ENCODE peak calls at places on chromosome 4, in four cellular contexts. One of them, this sample, is unnamed.

GRCh38 chr4:84582988-84583870 is at the start of gene CDS1:
- DNase-seq in MM.1S: no peak
- DNase-seq in fibroblast of lung: no peak
- DNase-seq in uterus: peak; percentile 15
- DNase-seq in this sample: no peak

GRCh38 chr4:86403575-86403974 is 43.7 kb upstream of the MAPK10 start:
- DNase-seq in MM.1S: no peak
- DNase-seq in fibroblast of lung: no peak
- DNase-seq in uterus: no peak
- DNase-seq in this sample: no peak

GRCh38 chr4:169305651-169306050 is 34.9 kb upstream of the SH3RF1 start:
- DNase-seq in MM.1S: no peak
- DNase-seq in fibroblast of lung: peak; percentile 19
- DNase-seq in uterus: no peak
- DNase-seq in this sample: no peak

GRCh38 chr4:99394913-99395312 is 40.2 kb downstream of the ADH7 start:
- DNase-seq in MM.1S: no peak
- DNase-seq in fibroblast of lung: peak; percentile 68
- DNase-seq in uterus: no peak
- DNase-seq in this sample: no peak

GRCh38 chr4:128649161-128649560 is 160.3 kb upstream of the JADE1 start:
- DNase-seq in MM.1S: no peak
- DNase-seq in fibroblast of lung: no peak
- DNase-seq in uterus: no peak
- DNase-seq in this sample: no peak

GRCh38 chr4:148632476-148632875 is 190.3 kb upstream of the NR3C2 start:
- DNase-seq in MM.1S: no peak
- DNase-seq in fibroblast of lung: no peak
- DNase-seq in uterus: no peak
- DNase-seq in this sample: no peak

GRCh38 chr4:8653326-8654000 is 60.9 kb downstream of the CPZ start:
- DNase-seq in MM.1S: no peak
- DNase-seq in fibroblast of lung: no peak
- DNase-seq in uterus: no peak
- DNase-seq in this sample: no peak

GRCh38 chr4:33625762-33626161 is 2618.6 kb downstream of the ARAP2 start:
- DNase-seq in MM.1S: no peak
- DNase-seq in fibroblast of lung: no peak
- DNase-seq in uterus: no peak
- DNase-seq in this sample: no peak

GRCh38 chr4:47668810-47669408 is 169.0 kb downstream of the CORIN start:
- DNase-seq in MM.1S: peak; percentile 63
- DNase-seq in fibroblast of lung: peak; percentile 48
- DNase-seq in uterus: no peak
- DNase-seq in this sample: peak; percentile 36

GRCh38 chr4:87506974-87507701 is 22.0 kb downstream of the SPARCL1 start:
- DNase-seq in MM.1S: no peak
- DNase-seq in fibroblast of lung: peak; percentile 95
- DNase-seq in uterus: no peak
- DNase-seq in this sample: no peak

GRCh38 chr4:99642725-99643489 is 14.7 kb downstream of the C4orf54 start:
- DNase-seq in MM.1S: no peak
- DNase-seq in fibroblast of lung: no peak
- DNase-seq in uterus: no peak
- DNase-seq in this sample: no peak

GRCh38 chr4:174037631-174038030 is 245.8 kb downstream of the FBXO8 start:
- DNase-seq in MM.1S: no peak
- DNase-seq in fibroblast of lung: no peak
- DNase-seq in uterus: no peak
- DNase-seq in this sample: no peak

GRCh38 chr4:153497988-153498967 is 32.1 kb downstream of the TMEM131L start:
- DNase-seq in MM.1S: no peak
- DNase-seq in fibroblast of lung: peak; percentile 88
- DNase-seq in uterus: no peak
- DNase-seq in this sample: no peak

GRCh38 chr4:78343682-78344081 is 207.9 kb upstream of the ANXA3 start:
- DNase-seq in MM.1S: no peak
- DNase-seq in fibroblast of lung: no peak
- DNase-seq in uterus: no peak
- DNase-seq in this sample: no peak

GRCh38 chr4:39335566-39335965 is 30.6 kb downstream of the RFC1 start:
- DNase-seq in MM.1S: no peak
- DNase-seq in fibroblast of lung: no peak
- DNase-seq in uterus: no peak
- DNase-seq in this sample: no peak

GRCh38 chr4:901192-901910 is 30.8 kb downstream of the GAK start:
- DNase-seq in MM.1S: no peak
- DNase-seq in fibroblast of lung: no peak
- DNase-seq in uterus: no peak
- DNase-seq in this sample: no peak

GRCh38 chr4:41887821-41888699 is 47.2 kb upstream of the TMEM33 start:
- DNase-seq in MM.1S: peak; percentile 58
- DNase-seq in fibroblast of lung: peak; percentile 21
- DNase-seq in uterus: no peak
- DNase-seq in this sample: no peak

GRCh38 chr4:65665951-65666523 is 4.3 kb downstream of the EPHA5 start:
- DNase-seq in MM.1S: no peak
- DNase-seq in fibroblast of lung: peak; percentile 72
- DNase-seq in uterus: no peak
- DNase-seq in this sample: no peak

GRCh38 chr4:7034262-7035081 is 8.7 kb upstream of the TADA2B start:
- DNase-seq in MM.1S: no peak
- DNase-seq in fibroblast of lung: peak; percentile 81
- DNase-seq in uterus: no peak
- DNase-seq in this sample: no peak

GRCh38 chr4:102551946-102552575 is 50.9 kb downstream of the NFKB1 start:
- DNase-seq in MM.1S: no peak
- DNase-seq in fibroblast of lung: no peak
- DNase-seq in uterus: no peak
- DNase-seq in this sample: no peak

GRCh38 chr4:145545538-145546224 is 64.0 kb downstream of the SMAD1 start:
- DNase-seq in MM.1S: no peak
- DNase-seq in fibroblast of lung: peak; percentile 96
- DNase-seq in uterus: peak; percentile 58
- DNase-seq in this sample: no peak

GRCh38 chr4:67885727-67886126 is 1.9 kb upstream of the TMPRSS11D start:
- DNase-seq in MM.1S: no peak
- DNase-seq in fibroblast of lung: peak; percentile 97
- DNase-seq in uterus: no peak
- DNase-seq in this sample: no peak

GRCh38 chr4:154361450-154361849 is 130.1 kb downstream of the DCHS2 start:
- DNase-seq in MM.1S: peak; percentile 80
- DNase-seq in fibroblast of lung: no peak
- DNase-seq in uterus: no peak
- DNase-seq in this sample: no peak

GRCh38 chr4:108337923-108338322 is 169.2 kb upstream of the LEF1 start:
- DNase-seq in MM.1S: no peak
- DNase-seq in fibroblast of lung: peak; percentile 80
- DNase-seq in uterus: no peak
- DNase-seq in this sample: no peak

GRCh38 chr4:154634058-154634457 is 21.6 kb upstream of the FGG start:
- DNase-seq in MM.1S: no peak
- DNase-seq in fibroblast of lung: no peak
- DNase-seq in uterus: no peak
- DNase-seq in this sample: no peak

GRCh38 chr4:176156656-176157055 is 38.7 kb downstream of the SPATA4 start:
- DNase-seq in MM.1S: no peak
- DNase-seq in fibroblast of lung: peak; percentile 92
- DNase-seq in uterus: no peak
- DNase-seq in this sample: no peak

GRCh38 chr4:8316911-8317351 is 47.4 kb downstream of the HTRA3 start:
- DNase-seq in MM.1S: no peak
- DNase-seq in fibroblast of lung: no peak
- DNase-seq in uterus: no peak
- DNase-seq in this sample: no peak

GRCh38 chr4:123517971-123518370 is 121.4 kb downstream of the SPRY1 start:
- DNase-seq in MM.1S: no peak
- DNase-seq in fibroblast of lung: peak; percentile 30
- DNase-seq in uterus: no peak
- DNase-seq in this sample: no peak

GRCh38 chr4:48727666-48728459 is 52.2 kb downstream of the FRYL start:
- DNase-seq in MM.1S: no peak
- DNase-seq in fibroblast of lung: no peak
- DNase-seq in uterus: no peak
- DNase-seq in this sample: no peak

GRCh38 chr4:20248155-20248558 is 3.5 kb upstream of the SLIT2 start:
- DNase-seq in MM.1S: peak; percentile 43
- DNase-seq in fibroblast of lung: peak; percentile 66
- DNase-seq in uterus: peak; percentile 18
- DNase-seq in this sample: no peak

GRCh38 chr4:3372933-3373465 is 68.8 kb upstream of the HGFAC start:
- DNase-seq in MM.1S: no peak
- DNase-seq in fibroblast of lung: peak; percentile 54
- DNase-seq in uterus: peak; percentile 27
- DNase-seq in this sample: no peak

GRCh38 chr4:125760956-125761355 is 446.2 kb downstream of the FAT4 start:
- DNase-seq in MM.1S: no peak
- DNase-seq in fibroblast of lung: no peak
- DNase-seq in uterus: no peak
- DNase-seq in this sample: no peak

GRCh38 chr4:153512952-153513500 is 46.9 kb downstream of the TMEM131L start:
- DNase-seq in MM.1S: no peak
- DNase-seq in fibroblast of lung: peak; percentile 78
- DNase-seq in uterus: no peak
- DNase-seq in this sample: no peak

GRCh38 chr4:143207555-143207954 is 22.8 kb downstream of the USP38 start:
- DNase-seq in MM.1S: peak; percentile 38
- DNase-seq in fibroblast of lung: peak; percentile 10
- DNase-seq in uterus: no peak
- DNase-seq in this sample: no peak
- H3K36me3 ChIP-seq in MM.1S: peaks cover 3% of the 10 kb centered on the region
- H3K36me3 ChIP-seq in fibroblast of lung: peaks cover 2% of the 10 kb centered on the region
- H3K36me3 ChIP-seq in uterus: no peaks in the 10 kb centered on the region
- H3K36me3 ChIP-seq in this sample: peaks cover 75% of the 10 kb centered on the region

GRCh38 chr4:5719329-5720055 is 8.5 kb downstream of the EVC start:
- DNase-seq in MM.1S: no peak
- DNase-seq in fibroblast of lung: no peak
- DNase-seq in uterus: no peak
- DNase-seq in this sample: no peak
- H3K4me1 ChIP-seq in MM.1S: no peaks in the 10 kb centered on the region
- H3K4me1 ChIP-seq in fibroblast of lung: peaks cover 14% of the 10 kb centered on the region
- H3K4me1 ChIP-seq in uterus: no peaks in the 10 kb centered on the region
- H3K4me1 ChIP-seq in this sample: no peaks in the 10 kb centered on the region

DNA sequence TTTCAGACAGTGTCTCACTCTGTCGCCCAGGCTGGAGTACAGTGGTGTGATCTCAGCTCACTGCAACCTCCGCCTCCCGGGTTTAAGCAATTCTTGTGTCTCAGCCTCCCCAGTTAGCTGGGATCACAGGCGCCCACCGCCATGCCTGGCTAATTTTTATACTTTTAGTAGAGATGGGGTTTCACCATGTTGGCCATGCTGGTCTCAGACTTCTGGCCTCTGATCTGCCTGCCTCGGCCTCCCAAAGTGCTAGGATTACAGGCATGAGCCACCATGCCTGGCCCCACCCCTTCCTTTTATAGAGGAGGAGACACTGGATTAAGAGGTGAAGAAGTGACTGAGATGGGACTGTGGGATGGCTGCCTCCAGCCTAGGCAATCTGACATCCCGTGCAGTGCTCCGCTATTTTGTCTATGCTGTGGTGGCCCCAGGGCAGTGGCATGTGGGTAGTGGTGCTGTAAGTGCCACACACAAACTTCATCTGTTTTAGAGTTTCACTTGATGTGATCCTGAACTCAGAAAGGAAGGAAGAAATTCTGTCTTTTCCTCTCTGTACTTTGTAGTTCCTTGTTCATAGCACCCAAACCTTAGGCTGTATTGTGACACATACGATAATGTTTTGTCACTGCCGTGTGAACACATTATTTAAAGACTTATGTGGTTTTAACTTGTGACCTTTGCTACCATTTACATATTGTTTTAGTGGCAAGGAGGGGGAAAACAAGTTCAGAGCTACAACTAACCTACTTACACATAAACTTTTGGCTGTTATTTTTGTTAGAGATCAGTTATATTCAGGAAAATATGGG is 48.9 kb downstream of the FNIP2 start:
- DNase-seq in MM.1S: no peak
- DNase-seq in fibroblast of lung: peak; percentile 52
- DNase-seq in uterus: no peak
- DNase-seq in this sample: peak; percentile 55
- H3K27ac ChIP-seq in MM.1S: no peak overlapping the region
- H3K27ac ChIP-seq in fibroblast of lung: no peak overlapping the region
- H3K27ac ChIP-seq in uterus: no peak overlapping the region
- H3K27ac ChIP-seq in this sample: no peak overlapping the region

GRCh38 chr4:118807659-118808058 is 28.3 kb downstream of the SEC24D start:
- DNase-seq in MM.1S: no peak
- DNase-seq in fibroblast of lung: no peak
- DNase-seq in uterus: no peak
- DNase-seq in this sample: no peak
- H3K36me3 ChIP-seq in MM.1S: no peaks in the 10 kb centered on the region
- H3K36me3 ChIP-seq in fibroblast of lung: peaks cover 30% of the 10 kb centered on the region
- H3K36me3 ChIP-seq in uterus: no peaks in the 10 kb centered on the region
- H3K36me3 ChIP-seq in this sample: peaks cover 60% of the 10 kb centered on the region

GRCh38 chr4:38316045-38316444 is 348.0 kb upstream of the KLF3 start:
- DNase-seq in MM.1S: no peak
- DNase-seq in fibroblast of lung: no peak
- DNase-seq in uterus: no peak
- DNase-seq in this sample: no peak
- H3K4me1 ChIP-seq in MM.1S: peaks cover 55% of the 10 kb centered on the region
- H3K4me1 ChIP-seq in fibroblast of lung: peaks cover 7% of the 10 kb centered on the region
- H3K4me1 ChIP-seq in uterus: no peaks in the 10 kb centered on the region
- H3K4me1 ChIP-seq in this sample: peaks cover 34% of the 10 kb centered on the region

DNA sequence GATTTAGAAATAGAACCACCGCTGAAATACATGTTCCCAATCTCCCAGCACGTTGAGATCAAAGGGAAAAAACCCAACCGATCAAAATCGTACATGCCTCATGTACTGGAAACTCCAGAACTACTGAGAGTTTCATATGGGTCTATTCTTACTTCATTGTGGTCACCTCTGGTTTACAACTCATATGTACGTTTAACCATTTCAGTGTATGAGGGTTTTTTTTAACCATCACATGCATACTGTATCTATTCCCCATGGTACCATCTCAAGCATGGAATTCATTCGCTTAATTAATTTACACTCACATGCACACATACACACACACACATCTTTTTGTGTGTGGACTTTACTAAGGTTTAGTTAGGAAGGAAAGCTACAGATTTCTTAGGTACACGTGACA is 46.0 kb upstream of the CLNK start:
- DNase-seq in MM.1S: peak; percentile 29
- DNase-seq in fibroblast of lung: no peak
- DNase-seq in uterus: no peak
- DNase-seq in this sample: no peak
- H3K27ac ChIP-seq in MM.1S: no peak overlapping the region
- H3K27ac ChIP-seq in fibroblast of lung: no peak overlapping the region
- H3K27ac ChIP-seq in uterus: no peak overlapping the region
- H3K27ac ChIP-seq in this sample: peak overlapping the region; percentile 38

GRCh38 chr4:94284889-94285288 is 57.7 kb downstream of the HPGDS start:
- DNase-seq in MM.1S: peak; percentile 30
- DNase-seq in fibroblast of lung: no peak
- DNase-seq in uterus: no peak
- DNase-seq in this sample: no peak

GRCh38 chr4:94290245-94290644 is 52.4 kb downstream of the HPGDS start:
- DNase-seq in MM.1S: no peak
- DNase-seq in fibroblast of lung: no peak
- DNase-seq in uterus: no peak
- DNase-seq in this sample: no peak

GRCh38 chr4:94285666-94286065 is 57.0 kb downstream of the HPGDS start:
- DNase-seq in MM.1S: peak; percentile 18
- DNase-seq in fibroblast of lung: no peak
- DNase-seq in uterus: no peak
- DNase-seq in this sample: no peak
- H3K36me3 ChIP-seq in MM.1S: peaks cover 6% of the 10 kb centered on the region
- H3K36me3 ChIP-seq in fibroblast of lung: no peaks in the 10 kb centered on the region
- H3K36me3 ChIP-seq in uterus: no peaks in the 10 kb centered on the region
- H3K36me3 ChIP-seq in this sample: peaks cover 64% of the 10 kb centered on the region

GRCh38 chr4:74112399-74113090 is 13.6 kb upstream of the CXCL2 start:
- DNase-seq in MM.1S: no peak
- DNase-seq in fibroblast of lung: peak; percentile 39
- DNase-seq in uterus: no peak
- DNase-seq in this sample: no peak
- H3K4me1 ChIP-seq in MM.1S: no peaks in the 10 kb centered on the region
- H3K4me1 ChIP-seq in fibroblast of lung: peaks cover 26% of the 10 kb centered on the region
- H3K4me1 ChIP-seq in uterus: no peaks in the 10 kb centered on the region
- H3K4me1 ChIP-seq in this sample: no peaks in the 10 kb centered on the region

This sample was measured in CD4-positive, CD25-positive, alpha-beta regulatory T cell.